ENCODE peak calls at places on chromosome 11, in eight cellular contexts. X, R, U, M, Y, C, O and F are unnamed samples.
A peak's percentile ranks its signal among the peaks of the same experiment; 100 is the strongest.

GRCh38 chr11:72091292-72091691 is 10.6 kb downstream of the LRRC51 start:
- DNase-seq in X (peak; percentile 76), R (no peak), U (no peak), M (peak; percentile 94), Y (peak; percentile 81), C (peak; percentile 72), O (peak; percentile 71), F (peak; percentile 82)

GRCh38 chr11:126680109-126680508 is 320.5 kb downstream of the KIRREL3 start:
- DNase-seq in X (no peak), R (no peak), U (no peak), M (no peak), Y (no peak), C (no peak), O (no peak), F (no peak)

GRCh38 chr11:17405232-17406005 is 17.0 kb upstream of the KCNJ11 start:
- DNase-seq in X (peak; percentile 46), R (no peak), U (no peak), M (peak; percentile 50), Y (peak; percentile 30), C (peak; percentile 70), O (peak; percentile 91), F (peak; percentile 70)

GRCh38 chr11:97912629-97913028 is 1108.1 kb upstream of the CNTN5 start:
- DNase-seq in X (no peak), R (no peak), U (no peak), M (no peak), Y (no peak), C (no peak), O (no peak), F (no peak)

GRCh38 chr11:115965754-115966504 is 461.7 kb upstream of the CADM1 start:
- DNase-seq in X (peak; percentile 30), R (no peak), U (no peak), M (no peak), Y (peak; percentile 25), C (peak; percentile 50), O (no peak), F (no peak)

GRCh38 chr11:47858169-47858543 is 10.0 kb upstream of the NUP160 start:
- DNase-seq in X (no peak), R (peak; percentile 35), U (no peak), M (no peak), Y (no peak), C (peak; percentile 69), O (no peak), F (peak; percentile 27)

GRCh38 chr11:28674432-28675076 is 566.4 kb downstream of the METTL15 start:
- DNase-seq in X (peak; percentile 21), R (no peak), U (peak; percentile 5), M (peak; percentile 57), Y (peak; percentile 83), C (peak; percentile 65), O (no peak), F (peak; percentile 30)

GRCh38 chr11:2166091-2166851 is 5.3 kb upstream of the INS start:
- DNase-seq in X (peak; percentile 51), R (no peak), U (no peak), M (peak; percentile 79), Y (peak; percentile 35), C (no peak), O (peak; percentile 46), F (peak; percentile 58)

GRCh38 chr11:111327908-111328624 is 29.7 kb downstream of the POU2AF3 start:
- DNase-seq in X (peak; percentile 50), R (no peak), U (no peak), M (peak; percentile 6), Y (no peak), C (no peak), O (peak; percentile 91), F (no peak)

GRCh38 chr11:3642071-3642951 is 519 bp upstream of the ART5 start:
- DNase-seq in X (peak; percentile 97), R (peak; percentile 32), U (peak; percentile 89), M (peak; percentile 97), Y (peak; percentile 74), C (peak; percentile 85), O (peak; percentile 85), F (peak; percentile 95)

GRCh38 chr11:116874251-116874650 is 36.8 kb upstream of the APOA1 start:
- DNase-seq in X (no peak), R (peak; percentile 67), U (no peak), M (no peak), Y (no peak), C (peak; percentile 45), O (no peak), F (peak; percentile 56)

GRCh38 chr11:83409476-83409875 is 123.3 kb upstream of the CCDC90B start:
- DNase-seq in X (no peak), R (no peak), U (no peak), M (no peak), Y (no peak), C (no peak), O (no peak), F (no peak)

GRCh38 chr11:108569896-108570295 is 23.7 kb downstream of the EXPH5 start:
- DNase-seq in X (no peak), R (no peak), U (no peak), M (no peak), Y (no peak), C (no peak), O (no peak), F (no peak)

GRCh38 chr11:126129681-126130671 is 67.3 kb upstream of the CDON start:
- DNase-seq in X (peak; percentile 58), R (no peak), U (no peak), M (no peak), Y (no peak), C (peak; percentile 78), O (no peak), F (no peak)

GRCh38 chr11:35016939-35017338 is 100.5 kb downstream of the PDHX start:
- DNase-seq in X (no peak), R (no peak), U (no peak), M (no peak), Y (no peak), C (no peak), O (no peak), F (no peak)

GRCh38 chr11:24046731-24047130 is 450.1 kb upstream of the LUZP2 start:
- DNase-seq in X (no peak), R (no peak), U (no peak), M (no peak), Y (no peak), C (peak; percentile 4), O (no peak), F (no peak)

GRCh38 chr11:61529537-61530225 is 21.1 kb downstream of the LRRC10B start:
- DNase-seq in X (no peak), R (no peak), U (no peak), M (no peak), Y (no peak), C (no peak), O (no peak), F (peak; percentile 50)

GRCh38 chr11:65645710-65646109 is 7.8 kb downstream of the SIPA1 start:
- DNase-seq in X (no peak), R (peak; percentile 10), U (no peak), M (no peak), Y (no peak), C (peak; percentile 58), O (no peak), F (no peak)

GRCh38 chr11:90908074-90908473 is 685.2 kb upstream of the CHORDC1 start:
- DNase-seq in X (no peak), R (no peak), U (no peak), M (peak; percentile 9), Y (peak; percentile 26), C (no peak), O (no peak), F (no peak)

GRCh38 chr11:63876616-63877015 is 37.7 kb downstream of the MARK2 start:
- DNase-seq in X (no peak), R (no peak), U (no peak), M (no peak), Y (no peak), C (no peak), O (no peak), F (no peak)
- H3K4me1 ChIP-seq in X (peaks cover 65% of the 10 kb centered on the region), R (peaks cover 16% of the 10 kb centered on the region), U (peaks cover 3% of the 10 kb centered on the region), M (peaks cover 27% of the 10 kb centered on the region), Y (peaks cover 18% of the 10 kb centered on the region), C (peaks cover 33% of the 10 kb centered on the region), O (peaks cover 83% of the 10 kb centered on the region), F (peaks cover 43% of the 10 kb centered on the region)

GRCh38 chr11:67055812-67056211 is 835 bp upstream of the RHOD start:
- DNase-seq in X (no peak), R (peak; percentile 69), U (no peak), M (no peak), Y (no peak), C (no peak), O (peak; percentile 37), F (peak; percentile 86)

GRCh38 chr11:67056267-67056639 is 394 bp upstream of the RHOD start:
- DNase-seq in X (no peak), R (no peak), U (no peak), M (no peak), Y (no peak), C (no peak), O (no peak), F (no peak)

GRCh38 chr11:67056640-67057409 is at the start of gene RHOD:
- DNase-seq in X (peak; percentile 81), R (no peak), U (no peak), M (peak; percentile 90), Y (no peak), C (no peak), O (peak; percentile 80), F (peak; percentile 89)

GRCh38 chr11:67053896-67054850 is 2.5 kb upstream of the RHOD start:
- DNase-seq in X (peak; percentile 73), R (no peak), U (no peak), M (peak; percentile 90), Y (peak; percentile 71), C (peak; percentile 91), O (peak; percentile 63), F (peak; percentile 87)

GRCh38 chr11:67054851-67055523 is 1.7 kb upstream of the RHOD start:
- DNase-seq in X (peak; percentile 83), R (peak; percentile 95), U (no peak), M (no peak), Y (peak; percentile 75), C (peak; percentile 91), O (peak; percentile 74), F (peak; percentile 95)
- H3K4me1 ChIP-seq in X (peaks cover 26% of the 10 kb centered on the region), R (peaks cover 12% of the 10 kb centered on the region), U (peaks cover 5% of the 10 kb centered on the region), M (peaks cover 21% of the 10 kb centered on the region), Y (peaks cover 12% of the 10 kb centered on the region), C (peaks cover 41% of the 10 kb centered on the region), O (peaks cover 60% of the 10 kb centered on the region), F (peaks cover 31% of the 10 kb centered on the region)

GRCh38 chr11:76376746-76377558 is 4.0 kb downstream of the THAP12 start:
- DNase-seq in X (no peak), R (no peak), U (no peak), M (no peak), Y (no peak), C (no peak), O (no peak), F (no peak)

GRCh38 chr11:76380977-76381719 is at the start of the genes GVQW3 and THAP12:
- DNase-seq in X (peak; percentile 99), R (peak; percentile 94), U (peak; percentile 86), M (peak; percentile 97), Y (peak; percentile 99), C (peak; percentile 97), O (peak; percentile 98), F (peak; percentile 99)

GRCh38 chr11:76382209-76382608 is 1.1 kb downstream of the GVQW3 start:
- DNase-seq in X (no peak), R (no peak), U (no peak), M (peak; percentile 27), Y (peak; percentile 26), C (no peak), O (no peak), F (no peak)

GRCh38 chr11:76380161-76380976 is 563 bp downstream of the THAP12 start:
- DNase-seq in X (peak; percentile 1), R (peak; percentile 29), U (no peak), M (peak; percentile 50), Y (peak; percentile 42), C (peak; percentile 42), O (no peak), F (no peak)

GRCh38 chr11:76379811-76380160 is 1.1 kb downstream of the THAP12 start:
- DNase-seq in X (no peak), R (no peak), U (no peak), M (no peak), Y (no peak), C (no peak), O (no peak), F (no peak)
- H3K4me1 ChIP-seq in X (peaks cover 16% of the 10 kb centered on the region), R (peaks cover 6% of the 10 kb centered on the region), U (peaks cover 8% of the 10 kb centered on the region), M (peaks cover 29% of the 10 kb centered on the region), Y (peaks cover 23% of the 10 kb centered on the region), C (peaks cover 10% of the 10 kb centered on the region), O (peaks cover 72% of the 10 kb centered on the region), F (peaks cover 24% of the 10 kb centered on the region)

GRCh38 chr11:96227244-96227643 is 115.8 kb downstream of the MAML2 start:
- DNase-seq in X (no peak), R (peak; percentile 65), U (no peak), M (no peak), Y (no peak), C (no peak), O (no peak), F (no peak)
- H3K4me1 ChIP-seq in X (peaks cover 2% of the 10 kb centered on the region), R (peaks cover 36% of the 10 kb centered on the region), U (peaks cover 1% of the 10 kb centered on the region), M (no peaks in the 10 kb centered on the region), Y (peaks cover 54% of the 10 kb centered on the region), C (peaks cover 6% of the 10 kb centered on the region), O (peaks cover 29% of the 10 kb centered on the region), F (peaks cover 4% of the 10 kb centered on the region)